ENCODE peak calls at places on chromosomes 6 and 20, in eight cellular contexts. R is tibial artery, J is transverse colon, D is SK-N-SH, Y is breast epithelium, W is ascending aorta, Z is body of pancreas, B is MM.1S. F is an unnamed sample.

GRCh38 chr20:49983848-49984408 is 1.1 kb downstream of the SNAI1 start:
- DNase-seq in R (no peak), J (no peak), D (peak; percentile 61), Y (no peak), W (no peak), Z (peak; percentile 29), B (no peak), F (no peak)

GRCh38 chr20:54662064-54662463 is 186.7 kb downstream of the DOK5 start:
- DNase-seq in R (no peak), J (no peak), D (no peak), Y (no peak), W (no peak), Z (no peak), B (no peak), F (no peak)

GRCh38 chr20:10649817-10650200 is 24.0 kb downstream of the JAG1 start:
- DNase-seq in R (peak; percentile 11), J (peak; percentile 1), D (no peak), Y (no peak), W (no peak), Z (no peak), B (no peak), F (no peak)

GRCh38 chr20:61939691-61940360 is 125.9 kb downstream of the TAF4 start:
- DNase-seq in R (peak; percentile 5), J (no peak), D (no peak), Y (no peak), W (no peak), Z (no peak), B (no peak), F (no peak)

GRCh38 chr20:8756410-8756809 is 312.5 kb upstream of the PLCB4 start:
- DNase-seq in R (no peak), J (no peak), D (no peak), Y (no peak), W (no peak), Z (no peak), B (no peak), F (peak; percentile 78)

GRCh38 chr6:81894286-81894685 is 141.8 kb upstream of the TENT5A start:
- DNase-seq in R (peak; percentile 31), J (no peak), D (no peak), Y (no peak), W (no peak), Z (no peak), B (no peak), F (no peak)

GRCh38 chr6:44004625-44005506 is 122.4 kb downstream of the MRPL14 start:
- DNase-seq in R (no peak), J (no peak), D (peak; percentile 71), Y (no peak), W (no peak), Z (peak; percentile 54), B (no peak), F (no peak)

GRCh38 chr6:112027942-112028674 is 25.8 kb upstream of the CCN6 start:
- DNase-seq in R (no peak), J (no peak), D (no peak), Y (no peak), W (no peak), Z (no peak), B (peak; percentile 59), F (no peak)

GRCh38 chr6:136517002-136517401 is 33.2 kb downstream of the MAP7 start:
- DNase-seq in R (no peak), J (no peak), D (no peak), Y (no peak), W (no peak), Z (no peak), B (no peak), F (no peak)

GRCh38 chr6:138540468-138540867 is 41.2 kb upstream of the NHSL1 start:
- DNase-seq in R (no peak), J (no peak), D (no peak), Y (no peak), W (no peak), Z (no peak), B (no peak), F (no peak)

GRCh38 chr6:43699564-43700186 is 12.1 kb upstream of the MRPS18A start:
- DNase-seq in R (no peak), J (peak; percentile 69), D (no peak), Y (no peak), W (no peak), Z (peak; percentile 46), B (no peak), F (no peak)

GRCh38 chr20:3115190-3116107 is 30.9 kb upstream of the AVP start:
- DNase-seq in R (no peak), J (no peak), D (peak; percentile 89), Y (no peak), W (no peak), Z (peak; percentile 51), B (peak; percentile 38), F (peak; percentile 70)

GRCh38 chr20:59873409-59873808 is 60.0 kb downstream of the SYCP2 start:
- DNase-seq in R (no peak), J (no peak), D (no peak), Y (no peak), W (no peak), Z (no peak), B (peak; percentile 42), F (no peak)

GRCh38 chr6:168120390-168121307 is 41.6 kb upstream of the FRMD1 start:
- DNase-seq in R (peak; percentile 6), J (no peak), D (peak; percentile 8), Y (peak; percentile 13), W (no peak), Z (no peak), B (no peak), F (no peak)

GRCh38 chr6:116327803-116328527 is 42.8 kb upstream of the DSE start:
- DNase-seq in R (no peak), J (no peak), D (no peak), Y (no peak), W (no peak), Z (no peak), B (no peak), F (no peak)

DNA sequence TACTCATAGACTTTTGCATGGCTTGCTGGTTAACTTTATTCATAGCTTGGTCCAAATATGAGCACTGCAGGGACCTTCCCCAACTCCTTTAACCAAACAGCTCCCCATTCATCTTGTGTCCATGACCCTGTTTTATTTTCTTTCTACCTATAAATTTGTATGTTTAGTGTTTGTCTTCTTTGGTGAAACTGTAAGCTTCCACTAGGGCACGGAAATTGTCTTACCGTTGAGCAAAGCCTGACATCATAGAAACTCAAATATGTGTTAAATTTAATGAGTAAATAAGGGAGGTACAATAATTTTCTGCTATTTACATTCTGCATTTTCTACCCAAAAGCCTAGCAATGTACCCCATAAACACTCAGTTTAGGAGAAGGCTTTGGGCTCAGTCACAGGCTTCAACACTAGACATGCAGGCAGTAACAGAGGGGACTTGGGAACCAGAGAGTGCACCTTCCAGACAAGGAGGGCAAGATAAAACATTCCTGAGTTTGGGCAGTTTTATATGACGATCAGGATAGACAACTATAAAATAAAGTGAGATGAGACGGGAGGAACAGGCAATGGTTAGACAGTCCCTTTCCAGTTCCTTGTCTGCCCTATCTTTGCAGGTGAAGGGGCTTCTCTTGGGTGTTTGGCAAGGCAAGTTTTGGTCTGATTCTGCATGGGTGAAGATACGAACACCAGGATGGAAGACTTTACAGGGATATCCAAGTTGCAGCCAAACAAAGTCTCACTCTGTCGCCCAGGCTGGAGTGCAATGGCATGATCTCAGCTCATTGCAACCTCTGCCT is 46.2 kb upstream of the ZNF217 start:
- DNase-seq in R (no peak), J (no peak), D (no peak), Y (no peak), W (no peak), Z (no peak), B (no peak), F (no peak)
- H3K4me1 ChIP-seq in R (no peaks in the 10 kb centered on the region), J (peaks cover 16% of the 10 kb centered on the region), D (peaks cover 19% of the 10 kb centered on the region), Y (peaks cover 11% of the 10 kb centered on the region), W (no peaks in the 10 kb centered on the region), Z (peaks cover 22% of the 10 kb centered on the region), B (peaks cover 20% of the 10 kb centered on the region), F (peaks cover 5% of the 10 kb centered on the region)

DNA sequence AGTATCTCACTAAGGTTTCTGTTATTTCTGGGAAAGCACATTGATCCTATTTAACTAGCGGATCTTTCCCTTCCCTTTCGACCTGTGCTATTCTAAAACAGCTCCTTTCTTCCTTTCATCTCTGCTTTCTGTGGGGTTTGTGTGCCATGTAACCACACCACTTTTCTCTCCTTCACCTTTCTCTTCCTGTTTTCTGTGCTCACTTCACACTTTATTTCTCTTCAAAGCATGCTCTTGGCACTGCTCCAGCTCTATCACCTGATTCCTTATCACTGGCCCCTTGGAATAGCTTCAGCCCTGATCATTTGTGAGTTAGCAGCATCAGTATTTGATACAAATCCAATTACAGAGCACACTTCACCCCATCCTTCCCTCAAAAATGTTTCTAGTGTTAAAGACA is 8.1 kb upstream of the METTL24 start:
- DNase-seq in R (no peak), J (no peak), D (no peak), Y (no peak), W (no peak), Z (peak; percentile 37), B (no peak), F (no peak)
- H3K27me3 ChIP-seq in R (no peaks in the 10 kb centered on the region), J (no peaks in the 10 kb centered on the region), D (no peaks in the 10 kb centered on the region), Y (no peaks in the 10 kb centered on the region), W (no peaks in the 10 kb centered on the region), Z (no peaks in the 10 kb centered on the region), B (no peaks in the 10 kb centered on the region), F (no peaks in the 10 kb centered on the region)

GRCh38 chr20:56418385-56418861 is 6.4 kb downstream of the CASS4 start:
- DNase-seq in R (no peak), J (no peak), D (no peak), Y (no peak), W (no peak), Z (no peak), B (no peak), F (no peak)
- TF ChIP-seq CTCF in R (no peak), J (no peak), D (no peak), Y (no peak), W (no peak), Z (no peak), B (no peak), F (no peak)

DNA sequence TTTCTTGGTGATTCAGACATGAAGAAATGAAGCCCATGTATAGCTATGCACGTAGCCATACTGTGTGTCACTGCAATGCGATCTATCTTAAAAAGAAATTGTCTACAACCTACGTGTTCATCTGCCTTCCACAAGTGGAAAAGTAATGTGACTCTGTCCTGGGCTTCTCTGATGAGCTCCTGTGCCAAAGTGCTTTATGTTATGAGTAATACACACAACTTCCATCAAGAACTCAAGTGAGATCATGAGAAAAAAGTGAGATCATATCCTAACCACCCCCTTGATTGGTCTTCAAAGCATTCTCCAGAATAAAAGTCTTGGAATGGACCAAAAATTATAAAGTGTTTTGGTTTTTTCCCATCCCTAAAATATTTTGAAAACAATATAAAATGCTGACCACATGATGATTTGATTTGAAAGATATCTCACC is 114.3 kb downstream of the DST start:
- DNase-seq in R (no peak), J (no peak), D (no peak), Y (no peak), W (no peak), Z (no peak), B (no peak), F (no peak)
- H3K4me1 ChIP-seq in R (peaks cover 20% of the 10 kb centered on the region), J (no peaks in the 10 kb centered on the region), D (peaks cover 42% of the 10 kb centered on the region), Y (no peaks in the 10 kb centered on the region), W (no peaks in the 10 kb centered on the region), Z (peaks cover 39% of the 10 kb centered on the region), B (no peaks in the 10 kb centered on the region), F (no peaks in the 10 kb centered on the region)